ENCODE peak calls at places on chromosomes 4 and X, in six cellular contexts. L, U, X, K, N and F are unnamed samples.

GRCh38 chr4:1329408-1330371 is 17.3 kb upstream of the UVSSA start:
- DNase-seq in U (no peak), L (no peak), X (no peak), N (peak; percentile 98), K (no peak), F (no peak)

GRCh38 chrX:63561425-63561824 is 210.3 kb upstream of the SPIN4 start:
- DNase-seq in N (peak; percentile 64), K (no peak), L (no peak), U (no peak), X (no peak), F (no peak)

GRCh38 chr4:154349829-154350228 is 141.8 kb downstream of the DCHS2 start:
- DNase-seq in L (no peak), U (no peak), K (peak; percentile 29), N (peak; percentile 41), X (no peak), F (peak; percentile 54)

GRCh38 chr4:146481246-146481645 is 40.5 kb downstream of the SLC10A7 start:
- DNase-seq in L (no peak), N (no peak), U (no peak), X (no peak), K (no peak), F (no peak)

GRCh38 chr4:116702949-116703348 is 382.4 kb downstream of the TRAM1L1 start:
- DNase-seq in N (peak; percentile 47), K (peak; percentile 11), X (no peak), L (peak; percentile 37), U (no peak), F (peak; percentile 79)

GRCh38 chrX:30657542-30658238 is 4.5 kb downstream of the GK start:
- DNase-seq in N (no peak), X (peak; percentile 69), K (no peak), L (no peak), U (no peak), F (no peak)

GRCh38 chr4:91325495-91325894 is 978.3 kb upstream of the GRID2 start:
- DNase-seq in L (no peak), X (no peak), U (no peak), N (no peak), K (peak; percentile 45), F (no peak)

GRCh38 chrX:6909396-6909795 is 238.1 kb upstream of the STS start:
- DNase-seq in U (no peak), N (no peak), L (no peak), X (no peak), K (no peak), F (no peak)

GRCh38 chrX:40628506-40628905 is 5.3 kb downstream of the MPC1L start:
- DNase-seq in L (no peak), K (peak; percentile 6), X (no peak), U (no peak), N (no peak), F (no peak)

GRCh38 chr4:25161599-25161960 is 1.3 kb upstream of the SEPSECS start:
- DNase-seq in K (no peak), L (no peak), X (no peak), U (no peak), N (peak; percentile 80), F (peak; percentile 56)

GRCh38 chr4:61200195-61200990 is at the start of gene ADGRL3:
- DNase-seq in X (peak; percentile 6), K (peak; percentile 54), N (peak; percentile 43), U (peak; percentile 64), L (peak; percentile 89), F (peak; percentile 94)

GRCh38 chr4:61202100-61202637 is 2.0 kb downstream of the ADGRL3 start:
- DNase-seq in N (peak; percentile 21), U (no peak), L (no peak), K (no peak), X (no peak), F (peak; percentile 60)

GRCh38 chr4:61200991-61201526 is 933 bp downstream of the ADGRL3 start:
- DNase-seq in X (no peak), U (no peak), N (peak; percentile 43), K (peak; percentile 61), L (peak; percentile 52), F (peak; percentile 74)

GRCh38 chr4:61202638-61203495 is 2.7 kb downstream of the ADGRL3 start:
- DNase-seq in L (peak; percentile 51), N (peak; percentile 35), U (no peak), K (peak; percentile 79), X (no peak), F (peak; percentile 86)

DNA sequence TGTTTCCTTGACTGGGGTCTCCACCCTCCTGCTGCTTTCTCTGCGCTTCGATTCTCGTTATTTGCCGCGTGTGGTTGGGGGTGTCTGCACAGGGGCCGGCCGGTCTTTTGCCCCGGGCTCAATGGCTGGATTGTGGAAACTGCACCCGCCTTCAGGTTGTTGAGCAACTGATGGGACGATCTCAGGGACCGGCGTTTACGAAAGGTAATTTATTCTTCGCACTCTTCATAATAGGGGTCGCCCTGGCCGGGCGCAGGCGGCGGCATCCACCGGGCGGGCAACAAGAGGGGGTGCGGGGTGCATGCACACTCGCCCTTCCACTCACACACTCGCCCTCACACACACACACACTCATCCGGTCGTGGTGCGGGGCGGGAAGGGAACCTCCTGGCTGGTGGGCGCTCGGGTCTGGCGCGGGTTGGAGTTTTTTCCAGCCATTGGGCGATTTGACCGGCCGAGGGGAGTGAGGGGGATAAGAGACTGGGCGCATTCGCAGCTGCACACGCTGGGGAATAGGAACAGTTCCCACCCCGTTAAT is 1.5 kb downstream of the ADGRL3 start:
- DNase-seq in N (peak; percentile 18), K (peak; percentile 44), U (no peak), L (no peak), X (no peak), F (peak; percentile 36)
- H4K8ac ChIP-seq in N (peak overlapping the region; percentile 25), K (no peak overlapping the region), U (peak overlapping the region; percentile 76), L (no peak overlapping the region), X (no peak overlapping the region), F (no peak overlapping the region)

DNA sequence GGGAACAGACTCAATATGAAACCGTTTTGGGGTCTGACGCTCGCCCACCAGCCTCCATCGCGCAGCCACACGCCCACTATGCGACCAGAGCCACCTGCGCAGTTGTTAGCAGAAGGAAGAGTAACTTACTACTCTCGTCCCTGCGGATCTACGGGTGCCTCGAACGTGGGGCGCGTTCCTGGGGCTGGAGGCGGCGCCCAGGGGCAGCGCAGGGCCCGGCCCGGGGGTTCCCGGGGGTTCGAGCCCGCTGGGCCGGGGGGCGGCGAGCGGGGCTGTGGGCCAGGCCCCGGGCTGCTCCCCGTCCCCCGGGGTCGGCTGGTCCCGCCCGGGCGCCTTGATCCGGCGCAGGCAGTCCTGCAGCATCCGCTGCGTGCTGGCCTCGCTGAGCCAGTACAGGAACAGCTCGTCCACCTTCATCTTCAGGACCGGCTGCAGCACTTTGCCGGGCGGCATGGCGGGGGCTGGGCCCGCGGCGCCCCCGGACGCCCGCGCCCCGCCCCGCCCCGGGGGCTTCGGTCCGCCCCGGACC is 404 bp downstream of the PPP2R3B start:
- DNase-seq in U (no peak), X (no peak), L (no peak), N (no peak), K (no peak), F (no peak)
- H2BK5ac ChIP-seq in U (no peak overlapping the region), X (no peak overlapping the region), L (no peak overlapping the region), N (no peak overlapping the region), K (no peak overlapping the region), F (no peak overlapping the region)

GRCh38 chr4:8308856-8309771 is 39.6 kb downstream of the HTRA3 start:
- DNase-seq in L (no peak), X (peak; percentile 44), K (peak; percentile 22), U (no peak), N (no peak), F (no peak)
- H3K4ac ChIP-seq in L (no peak overlapping the region), X (peak overlapping the region; percentile 25), K (no peak overlapping the region), U (no peak overlapping the region), N (no peak overlapping the region), F (no peak overlapping the region)

GRCh38 chrX:153780678-153781427 is at the start of gene SRPK3:
- DNase-seq in U (no peak), X (no peak), N (peak; percentile 26), L (no peak), K (no peak), F (no peak)
- H4K8ac ChIP-seq in U (no peak within 1 kb of the TSS), X (no peak within 1 kb of the TSS), N (no peak within 1 kb of the TSS), L (no peak within 1 kb of the TSS), K (no peak within 1 kb of the TSS), F (no peak within 1 kb of the TSS)

GRCh38 chr4:27666943-27667342 is 806.3 kb downstream of the STIM2 start:
- DNase-seq in K (peak; percentile 1), N (no peak), U (no peak), X (no peak), L (peak; percentile 31), F (peak; percentile 68)

GRCh38 chr4:27662426-27662825 is 801.8 kb downstream of the STIM2 start:
- DNase-seq in K (no peak), U (no peak), L (peak; percentile 29), N (no peak), X (no peak), F (no peak)

GRCh38 chr4:27668001-27668400 is 807.4 kb downstream of the STIM2 start:
- DNase-seq in U (no peak), L (no peak), X (no peak), N (no peak), K (no peak), F (no peak)
- H2BK5ac ChIP-seq in U (no peak overlapping the region), L (no peak overlapping the region), X (no peak overlapping the region), N (no peak overlapping the region), K (no peak overlapping the region), F (no peak overlapping the region)

DNA sequence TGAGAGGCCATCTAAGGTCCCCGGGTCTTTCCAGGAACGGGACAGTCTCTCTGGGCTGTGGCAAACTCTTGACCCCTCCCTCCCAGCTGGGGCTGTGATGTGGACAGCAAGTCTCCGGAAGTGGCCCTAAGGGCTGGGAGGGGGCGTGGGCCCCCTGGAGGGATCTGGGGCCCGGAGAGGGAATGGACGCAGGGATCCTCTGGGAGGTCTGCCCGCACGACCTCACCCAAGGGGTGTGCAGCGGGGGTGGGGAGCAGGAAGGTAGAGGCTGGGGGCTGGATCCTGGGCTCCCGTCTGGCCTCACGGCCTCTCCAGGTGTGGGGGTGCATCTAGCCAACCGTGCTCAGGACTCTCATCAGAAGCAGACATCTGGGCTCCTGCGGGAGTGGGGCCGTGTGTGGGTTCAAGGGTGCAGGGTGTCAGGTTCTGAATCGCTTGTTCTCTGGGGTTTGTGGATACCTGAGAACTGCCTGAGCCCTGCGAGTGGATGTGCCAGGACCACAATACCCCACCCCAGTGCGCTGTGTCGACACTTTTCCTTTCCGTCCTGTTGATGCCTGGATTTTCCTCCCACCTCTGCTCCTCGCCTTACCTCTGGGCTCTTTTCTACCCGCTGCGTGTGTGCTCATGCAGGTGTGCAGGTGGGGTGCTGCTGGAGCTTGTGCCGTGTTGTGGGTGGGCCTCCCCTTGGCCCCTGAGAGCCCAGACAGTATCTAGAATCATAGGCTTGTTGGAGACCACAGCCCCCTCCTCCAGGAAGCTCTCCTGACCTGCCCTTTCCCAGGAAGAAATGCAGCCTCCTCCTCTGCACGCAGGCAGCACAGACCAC is 917 bp downstream of the CPZ start:
- DNase-seq in K (no peak), N (peak; percentile 32), L (no peak), U (no peak), X (no peak), F (peak; percentile 36)
- H3K4ac ChIP-seq in K (no peak overlapping the region), N (peak overlapping the region; percentile 42), L (no peak overlapping the region), U (peak overlapping the region; percentile 41), X (no peak overlapping the region), F (peak overlapping the region; percentile 44)

GRCh38 chrX:52262195-52262546 is 77.5 kb downstream of the MAGED4 start:
- DNase-seq in U (no peak), N (no peak), L (no peak), K (no peak), X (no peak), F (no peak)
- H4K8ac ChIP-seq in U (no peak overlapping the region), N (peak overlapping the region; percentile 58), L (no peak overlapping the region), K (peak overlapping the region; percentile 94), X (peak overlapping the region; percentile 93), F (peak overlapping the region; percentile 16)